ENCODE peak calls at places on chromosomes 6 and 20, in ten cellular contexts. J, U, A, O, H, G, C, S, X and I are unnamed samples.

GRCh38 chr6:33428219-33428890 is 8.5 kb downstream of the SYNGAP1 start:
- DNase-seq in H (peak), S (no peak), O (peak), A (peak), U (peak), C (peak), X (peak), G (no peak), J (peak), I (peak)

GRCh38 chr20:50762435-50763201 is 31.2 kb downstream of the PARD6B start:
- DNase-seq in C (peak), J (peak), H (peak), A (no peak), S (peak), U (peak), G (peak), O (no peak), X (peak), I (peak)

GRCh38 chr6:134145786-134146185 is 93.4 kb upstream of the SLC2A12 start:
- DNase-seq in H (no peak), X (no peak), G (no peak), C (peak), U (peak), S (peak), A (peak), J (no peak), O (no peak), I (no peak)

GRCh38 chr6:53112404-53112803 is 36.2 kb downstream of the GCM1 start:
- DNase-seq in X (peak), O (no peak), J (peak), A (no peak), U (no peak), S (no peak), H (peak), G (no peak), C (no peak), I (peak)

GRCh38 chr6:166402582-166403277 is 20.0 kb upstream of the MPC1 start:
- DNase-seq in O (no peak), S (no peak), X (no peak), U (peak), A (no peak), H (no peak), G (no peak), C (peak), J (no peak), I (no peak)

GRCh38 chr6:117481926-117482239 is 591 bp upstream of the DCBLD1 start:
- DNase-seq in U (no peak), G (no peak), H (no peak), J (no peak), S (no peak), O (peak), A (peak), X (peak), C (no peak), I (no peak)

GRCh38 chr6:166691741-166692140 is 64.7 kb upstream of the RPS6KA2 start:
- DNase-seq in J (no peak), C (no peak), S (no peak), G (no peak), H (no peak), U (no peak), O (no peak), X (no peak), A (no peak), I (no peak)

GRCh38 chr6:99110004-99110403 is 162.3 kb upstream of the FBXL4 start:
- DNase-seq in U (no peak), G (no peak), H (no peak), O (no peak), J (no peak), C (no peak), X (no peak), A (no peak), S (no peak), I (no peak)

GRCh38 chr6:149965191-149966020 is 1.7 kb downstream of the ULBP1 start:
- DNase-seq in H (no peak), A (peak), S (peak), J (peak), G (no peak), X (no peak), C (no peak), O (peak), U (no peak), I (no peak)

GRCh38 chr20:24653306-24653705 is 183.9 kb downstream of the SYNDIG1 start:
- DNase-seq in J (no peak), O (no peak), H (no peak), S (no peak), U (no peak), X (no peak), A (no peak), C (peak), G (no peak), I (peak)

GRCh38 chr20:37323985-37324384 is 22.0 kb upstream of the SRC start:
- DNase-seq in O (no peak), X (no peak), C (peak), U (peak), J (no peak), S (peak), A (no peak), G (no peak), H (no peak), I (no peak)

GRCh38 chr6:151400473-151400872 is 9.1 kb upstream of the ZBTB2 start:
- DNase-seq in H (no peak), X (no peak), O (no peak), G (no peak), A (no peak), C (peak), J (peak), U (peak), S (no peak), I (no peak)

GRCh38 chr20:35017099-35017835 is 61.6 kb downstream of the MYH7B start:
- DNase-seq in J (no peak), H (no peak), X (no peak), C (no peak), A (no peak), O (no peak), G (no peak), U (no peak), S (no peak), I (no peak)

GRCh38 chr20:15528386-15529111 is 1044.7 kb downstream of the KIF16B start:
- DNase-seq in G (no peak), C (no peak), O (no peak), H (no peak), A (no peak), J (no peak), S (no peak), X (no peak), U (peak), I (no peak)

GRCh38 chr6:159829515-159829914 is 29.4 kb downstream of the PNLDC1 start:
- DNase-seq in S (no peak), O (no peak), H (no peak), G (no peak), U (no peak), A (no peak), J (no peak), C (no peak), X (no peak), I (no peak)

GRCh38 chr6:85911067-85911466 is 268.4 kb upstream of the SYNCRIP start:
- DNase-seq in G (no peak), C (no peak), U (no peak), H (peak), A (no peak), J (no peak), O (no peak), X (no peak), S (no peak), I (no peak)

GRCh38 chr20:57383447-57384347 is 7.5 kb upstream of the RBM38 start:
- DNase-seq in C (no peak), J (no peak), A (peak), S (no peak), G (no peak), O (no peak), U (no peak), H (no peak), X (peak), I (no peak)

GRCh38 chr6:76774750-76775396 is 688.4 kb downstream of the HTR1B start:
- DNase-seq in O (no peak), S (no peak), H (peak), X (no peak), C (peak), U (peak), A (peak), G (peak), J (no peak), I (no peak)

GRCh38 chr20:63369724-63370622 is 8.8 kb upstream of the CHRNA4 start:
- DNase-seq in O (no peak), G (no peak), J (no peak), C (no peak), U (no peak), A (no peak), H (no peak), X (no peak), S (no peak), I (no peak)
- TF ChIP-seq CTCF in O (no peak), G (no peak), J (no peak), C (no peak), U (no peak), A (peak), H (no peak), X (no peak), S (no peak), I (no peak)

DNA sequence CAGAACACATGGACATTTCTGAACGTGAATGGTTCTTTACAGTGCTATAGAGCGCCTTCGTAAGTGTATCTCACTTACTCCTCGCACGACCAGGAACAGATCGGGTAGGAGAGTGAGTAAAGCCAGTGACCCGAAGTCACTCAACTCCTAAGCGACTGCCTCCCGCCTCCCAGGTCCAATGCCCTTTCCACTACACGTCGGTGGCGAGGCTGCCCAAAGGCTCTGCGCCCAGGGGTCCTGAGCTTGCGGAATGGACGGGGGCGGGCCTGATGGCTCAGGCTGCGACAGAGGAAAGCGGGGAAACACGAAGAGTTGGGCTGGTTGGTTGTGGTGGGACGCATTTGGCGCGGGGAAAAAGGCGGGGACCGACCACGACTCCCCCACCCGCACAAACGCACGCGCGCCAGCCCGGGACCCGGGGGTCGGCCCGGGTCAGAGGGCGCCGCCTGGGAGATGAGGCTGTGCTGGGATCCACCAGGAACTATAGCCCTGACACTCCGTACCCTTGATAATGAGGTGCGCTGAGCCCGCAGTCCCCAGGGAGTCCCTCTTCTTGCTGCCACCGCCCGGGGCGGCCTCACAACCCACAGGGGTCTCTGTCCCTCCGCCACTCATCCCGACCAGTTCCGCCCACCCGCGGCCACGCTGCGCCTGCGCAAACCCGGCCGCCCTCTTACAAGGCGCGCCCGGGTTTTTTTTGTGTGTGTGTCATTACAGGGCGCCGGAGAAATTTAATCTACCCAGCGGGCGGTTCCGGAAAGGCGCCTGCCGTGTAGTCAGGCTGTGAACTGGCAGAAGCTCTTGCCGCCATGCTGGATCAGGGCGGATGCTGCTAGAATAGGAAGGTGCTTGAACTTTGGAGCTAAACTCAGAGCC is at the start of gene BLOC1S5:
- DNase-seq in O (peak), C (peak), A (peak), S (peak), U (peak), J (peak), G (peak), X (peak), H (peak), I (peak)
- TF ChIP-seq CTCF in O (no peak), C (no peak), A (no peak), S (peak), U (no peak), J (no peak), G (no peak), X (no peak), H (no peak), I (no peak)

GRCh38 chr6:169577236-169577635 is 124.6 kb downstream of the WDR27 start:
- DNase-seq in A (no peak), U (no peak), S (no peak), O (no peak), H (no peak), G (no peak), C (no peak), X (no peak), J (no peak), I (no peak)
- TF ChIP-seq CTCF in A (no peak), U (no peak), S (no peak), O (no peak), H (no peak), G (no peak), C (no peak), X (no peak), J (no peak), I (no peak)

DNA sequence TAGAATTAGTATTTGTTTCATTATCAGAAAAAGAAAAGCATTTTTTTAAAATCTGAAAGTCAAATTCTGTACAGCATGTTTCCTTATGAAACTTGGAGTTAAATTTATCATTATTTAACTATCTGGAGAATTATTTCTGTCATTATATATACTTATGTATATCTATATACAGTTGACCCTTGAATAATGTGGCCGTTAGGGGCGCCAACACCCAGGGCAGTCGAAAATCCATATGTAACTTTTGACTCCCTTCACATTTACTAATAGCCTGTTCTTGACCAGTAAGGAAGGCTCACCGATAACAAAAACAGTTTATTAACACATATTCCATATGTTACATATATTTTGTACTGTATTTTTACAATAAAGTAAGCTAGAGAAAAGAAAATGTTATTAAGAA is 341.2 kb downstream of the ADGRB3 start:
- DNase-seq in C (no peak), A (no peak), X (no peak), J (peak), H (no peak), O (no peak), U (no peak), G (no peak), S (no peak), I (peak)
- TF ChIP-seq CTCF in C (no peak), A (peak), X (no peak), J (no peak), H (no peak), O (no peak), U (peak), G (no peak), S (peak), I (peak)

GRCh38 chr6:69155467-69155866 is 520.4 kb downstream of the ADGRB3 start:
- DNase-seq in G (no peak), U (no peak), O (no peak), J (peak), H (no peak), A (no peak), X (no peak), C (peak), S (peak), I (no peak)
- TF ChIP-seq CTCF in G (no peak), U (no peak), O (no peak), J (no peak), H (no peak), A (no peak), X (no peak), C (no peak), S (no peak), I (no peak)

GRCh38 chr6:389143-389542 is 2.4 kb upstream of the IRF4 start:
- DNase-seq in S (no peak), A (no peak), C (no peak), X (no peak), J (no peak), U (no peak), O (no peak), G (no peak), H (no peak), I (no peak)

GRCh38 chr6:388202-388903 is 3.2 kb upstream of the IRF4 start:
- DNase-seq in G (no peak), X (no peak), O (no peak), H (no peak), C (peak), J (no peak), A (no peak), U (no peak), S (peak), I (peak)

GRCh38 chr6:391559-392440 is at the start of gene IRF4:
- DNase-seq in U (no peak), S (no peak), C (peak), G (no peak), J (no peak), H (no peak), X (peak), A (peak), O (peak), I (no peak)

GRCh38 chr6:390914-391558 is 516 bp upstream of the IRF4 start:
- DNase-seq in J (no peak), O (peak), G (no peak), A (peak), X (no peak), C (peak), H (no peak), S (peak), U (no peak), I (no peak)

GRCh38 chr6:389622-390021 is 1.9 kb upstream of the IRF4 start:
- DNase-seq in S (peak), U (no peak), H (no peak), X (no peak), J (no peak), O (peak), G (no peak), C (no peak), A (no peak), I (no peak)
- TF ChIP-seq CTCF in S (peak), U (no peak), H (no peak), X (no peak), J (no peak), O (no peak), G (no peak), C (no peak), A (no peak), I (no peak)

GRCh38 chr6:13378669-13379590 is 50.6 kb upstream of the TBC1D7 start:
- DNase-seq in A (no peak), H (peak), J (no peak), G (no peak), C (no peak), X (peak), O (no peak), S (no peak), U (no peak), I (peak)
- TF ChIP-seq CTCF in A (no peak), H (peak), J (no peak), G (no peak), C (no peak), X (no peak), O (no peak), S (no peak), U (no peak), I (no peak)